ENCODE peak calls at places on chromosomes 12 and 14, in ten cellular contexts. D is AG09309, L is cardiac muscle cell, Y is T47D, R is NCI-H446 treated with DMSO at 0.1 percent for 48 hours, O is islet precursor cell, G is SK-N-MC, I is stomach, C is H4, X is endothelial cell. S is an unnamed sample.

GRCh38 chr12:84069699-84070098 is 842.9 kb downstream of the SLC6A15 start:
- DNase-seq in D (no peak), L (no peak), Y (no peak), R (no peak), O (no peak), G (no peak), I (no peak), C (no peak), X (no peak), S (no peak)

GRCh38 chr12:92859650-92860386 is 69.3 kb downstream of the EEA1 start:
- DNase-seq in D (no peak), L (no peak), Y (no peak), R (no peak), O (no peak), G (no peak), I (no peak), C (no peak), X (no peak), S (peak; percentile 85)

GRCh38 chr14:76698631-76699030 is 62.6 kb upstream of the VASH1 start:
- DNase-seq in D (no peak), L (no peak), Y (no peak), R (no peak), O (no peak), G (no peak), I (no peak), C (no peak), X (no peak), S (no peak)

GRCh38 chr14:103700753-103701490 is 14.3 kb downstream of the XRCC3 start:
- DNase-seq in D (no peak), L (no peak), Y (no peak), R (no peak), O (peak; percentile 55), G (no peak), I (no peak), C (no peak), X (no peak), S (no peak)

GRCh38 chr12:86730233-86730632 is 474.0 kb upstream of the MGAT4C start:
- DNase-seq in D (no peak), L (no peak), Y (no peak), R (no peak), O (no peak), G (no peak), I (no peak), C (no peak), X (no peak), S (no peak)

GRCh38 chr12:12927211-12928079 is 24.5 kb downstream of the GPRC5D start:
- DNase-seq in D (no peak), L (peak; percentile 83), Y (no peak), R (peak; percentile 42), O (no peak), G (no peak), I (peak; percentile 94), C (no peak), X (peak; percentile 44), S (no peak)

GRCh38 chr12:131862994-131863710 is 31.3 kb upstream of the ULK1 start:
- DNase-seq in D (no peak), L (no peak), Y (no peak), R (no peak), O (peak; percentile 72), G (no peak), I (no peak), C (no peak), X (no peak), S (peak; percentile 62)

GRCh38 chr14:38716871-38717270 is 386.2 kb downstream of the SEC23A start:
- DNase-seq in D (no peak), L (no peak), Y (no peak), R (peak; percentile 98), O (no peak), G (no peak), I (no peak), C (no peak), X (no peak), S (no peak)

GRCh38 chr12:109828754-109829511 is 4.3 kb downstream of the TRPV4 start:
- DNase-seq in D (no peak), L (no peak), Y (no peak), R (no peak), O (no peak), G (no peak), I (no peak), C (no peak), X (no peak), S (no peak)

GRCh38 chr12:131850856-131851559 is 22.8 kb downstream of the MMP17 start:
- DNase-seq in D (no peak), L (no peak), Y (peak; percentile 72), R (no peak), O (peak; percentile 83), G (no peak), I (peak; percentile 65), C (peak; percentile 58), X (no peak), S (no peak)

GRCh38 chr14:75946785-75947184 is 35.0 kb downstream of the TGFB3 start:
- DNase-seq in D (no peak), L (peak; percentile 62), Y (no peak), R (no peak), O (peak; percentile 62), G (no peak), I (no peak), C (no peak), X (no peak), S (no peak)

GRCh38 chr14:21475767-21476525 is 813 bp downstream of the RAB2B start:
- DNase-seq in D (no peak), L (no peak), Y (no peak), R (no peak), O (no peak), G (no peak), I (no peak), C (no peak), X (no peak), S (peak; percentile 31)

GRCh38 chr14:77007975-77008421 is 20.5 kb downstream of the IRF2BPL start:
- DNase-seq in D (no peak), L (no peak), Y (peak; percentile 81), R (no peak), O (peak; percentile 87), G (no peak), I (peak; percentile 96), C (no peak), X (no peak), S (no peak)

GRCh38 chr14:56129092-56129491 is 10.9 kb downstream of the PELI2 start:
- DNase-seq in D (no peak), L (no peak), Y (no peak), R (no peak), O (no peak), G (no peak), I (no peak), C (no peak), X (no peak), S (no peak)

GRCh38 chr12:98355933-98356332 is 159.5 kb upstream of the TMPO start:
- DNase-seq in D (no peak), L (no peak), Y (no peak), R (no peak), O (no peak), G (no peak), I (no peak), C (no peak), X (no peak), S (no peak)

GRCh38 chr12:68007023-68007422 is 17.8 kb downstream of the IFNG-AS1 start:
- DNase-seq in D (no peak), L (no peak), Y (no peak), R (no peak), O (no peak), G (no peak), I (no peak), C (no peak), X (no peak), S (no peak)

GRCh38 chr12:130685250-130685649 is 30.8 kb downstream of the RIMBP2 start:
- DNase-seq in D (no peak), L (no peak), Y (no peak), R (no peak), O (no peak), G (no peak), I (no peak), C (no peak), X (no peak), S (no peak)

GRCh38 chr12:94954029-94954685 is 49.3 kb downstream of the NDUFA12 start:
- DNase-seq in D (peak; percentile 8), L (no peak), Y (no peak), R (no peak), O (peak; percentile 79), G (no peak), I (no peak), C (peak; percentile 49), X (no peak), S (peak; percentile 67)

GRCh38 chr14:93231129-93231979 is 24.3 kb downstream of the UBR7 start:
- DNase-seq in D (no peak), L (no peak), Y (peak; percentile 61), R (peak; percentile 51), O (no peak), G (no peak), I (no peak), C (no peak), X (no peak), S (no peak)

GRCh38 chr12:19771858-19772257 is 332.6 kb downstream of the AEBP2 start:
- DNase-seq in D (peak; percentile 76), L (no peak), Y (no peak), R (no peak), O (peak; percentile 60), G (no peak), I (no peak), C (peak; percentile 30), X (no peak), S (no peak)

GRCh38 chr12:87107270-87107669 is 851.1 kb upstream of the MGAT4C start:
- DNase-seq in D (no peak), L (no peak), Y (no peak), R (no peak), O (no peak), G (no peak), I (no peak), C (no peak), X (no peak), S (no peak)

GRCh38 chr12:109542876-109543275 is 30.4 kb downstream of the MMAB start:
- DNase-seq in D (no peak), L (no peak), Y (no peak), R (no peak), O (no peak), G (no peak), I (no peak), C (no peak), X (no peak), S (no peak)

GRCh38 chr14:54189358-54190354 is 207.2 kb upstream of the CDKN3 start:
- DNase-seq in D (no peak), L (no peak), Y (no peak), R (no peak), O (no peak), G (peak; percentile 20), I (no peak), C (peak; percentile 89), X (no peak), S (peak; percentile 47)

GRCh38 chr12:65685514-65685913 is 138.8 kb upstream of the HMGA2 start:
- DNase-seq in D (peak; percentile 16), L (peak; percentile 43), Y (no peak), R (no peak), O (no peak), G (no peak), I (no peak), C (peak; percentile 29), X (no peak), S (peak; percentile 34)

GRCh38 chr14:68018598-68018997 is 199.0 kb downstream of the RAD51B start:
- DNase-seq in D (no peak), L (no peak), Y (no peak), R (no peak), O (no peak), G (peak; percentile 53), I (no peak), C (no peak), X (no peak), S (no peak)

GRCh38 chr12:100141666-100141997 is 1.0 kb downstream of the BLTP3B start:
- DNase-seq in D (peak; percentile 72), L (no peak), Y (no peak), R (no peak), O (no peak), G (no peak), I (no peak), C (peak; percentile 61), X (no peak), S (peak; percentile 85)

GRCh38 chr14:25833341-25834121 is 764.3 kb downstream of the NOVA1 start:
- DNase-seq in D (no peak), L (peak; percentile 73), Y (peak; percentile 39), R (peak; percentile 63), O (peak; percentile 69), G (no peak), I (peak; percentile 27), C (peak; percentile 25), X (peak; percentile 62), S (peak; percentile 39)

GRCh38 chr12:71392521-71393145 is 47.0 kb upstream of the LGR5 start:
- DNase-seq in D (peak; percentile 65), L (peak; percentile 81), Y (peak; percentile 67), R (peak; percentile 70), O (peak; percentile 60), G (peak; percentile 57), I (no peak), C (peak; percentile 76), X (no peak), S (peak; percentile 84)

S was measured in OCI-M1.